ENCODE peak calls at places on chromosomes 12 and 14, in ten cellular contexts. J, Z, U, H, G, Y, E, F, S and P are unnamed samples.

GRCh38 chr14:94823556-94824341 is 53.8 kb upstream of the GSC start:
- DNase-seq in F (no peak), Y (no peak), G (no peak), S (peak), U (no peak), Z (no peak), J (no peak), H (no peak), E (peak), P (no peak)

GRCh38 chr12:53186745-53187144 is 6.0 kb upstream of the CSAD start:
- DNase-seq in U (no peak), G (no peak), S (no peak), Y (no peak), F (no peak), J (no peak), E (no peak), H (no peak), Z (no peak), P (no peak)

GRCh38 chr12:51009038-51009437 is 17.1 kb downstream of the SLC11A2 start:
- DNase-seq in U (peak), G (no peak), Z (no peak), J (no peak), F (no peak), H (peak), E (no peak), S (no peak), Y (peak), P (no peak)

GRCh38 chr12:67579662-67580003 is 68.9 kb upstream of the DYRK2 start:
- DNase-seq in Z (no peak), H (no peak), Y (no peak), E (no peak), S (no peak), U (no peak), F (no peak), J (no peak), G (no peak), P (no peak)

GRCh38 chr14:73762375-73762822 is 48.2 kb upstream of the PNMA1 start:
- DNase-seq in F (no peak), S (no peak), G (peak), E (no peak), J (no peak), Y (no peak), U (no peak), H (no peak), Z (no peak), P (no peak)

GRCh38 chr12:3587402-3588013 is 96.5 kb downstream of the PRMT8 start:
- DNase-seq in E (no peak), H (no peak), J (no peak), Z (no peak), F (no peak), Y (no peak), U (no peak), S (no peak), G (no peak), P (no peak)

GRCh38 chr12:77493769-77494168 is 336.9 kb upstream of the NAV3 start:
- DNase-seq in Z (no peak), J (no peak), Y (no peak), U (no peak), E (no peak), G (no peak), F (no peak), S (no peak), H (no peak), P (no peak)

GRCh38 chr12:6062427-6063378 is 61.8 kb downstream of the VWF start:
- DNase-seq in Z (peak), E (peak), F (no peak), H (no peak), U (peak), Y (peak), G (peak), J (peak), S (peak), P (peak)

GRCh38 chr14:99677231-99677891 is 6.7 kb upstream of the CYP46A1 start:
- DNase-seq in Z (no peak), J (no peak), S (peak), F (no peak), U (no peak), Y (no peak), G (no peak), E (no peak), H (no peak), P (no peak)

GRCh38 chr14:100905166-100905565 is 1.6 kb upstream of the RTL1 start:
- DNase-seq in H (no peak), J (no peak), Y (no peak), G (no peak), S (no peak), Z (no peak), E (no peak), F (no peak), U (no peak), P (no peak)

GRCh38 chr12:19440019-19440858 is 947 bp downstream of the AEBP2 start:
- DNase-seq in E (peak), G (peak), H (peak), S (peak), J (peak), Y (peak), U (peak), F (no peak), Z (peak), P (peak)

GRCh38 chr12:82555699-82556098 is 131.0 kb upstream of the TMTC2 start:
- DNase-seq in E (no peak), Z (no peak), J (no peak), S (no peak), G (no peak), H (no peak), Y (no peak), F (no peak), U (no peak), P (no peak)

GRCh38 chr14:74856366-74856765 is 19.6 kb downstream of the PROX2 start:
- DNase-seq in J (no peak), Y (peak), S (no peak), G (no peak), E (no peak), H (no peak), Z (no peak), U (no peak), F (no peak), P (peak)

GRCh38 chr12:66647034-66647691 is 31.7 kb downstream of the GRIP1 start:
- DNase-seq in U (no peak), J (no peak), F (peak), Z (no peak), Y (no peak), S (peak), E (no peak), H (no peak), G (no peak), P (peak)

GRCh38 chr12:121287267-121287954 is 9.1 kb downstream of the CAMKK2 start:
- DNase-seq in S (peak), J (peak), G (no peak), F (no peak), U (no peak), E (no peak), Z (no peak), H (no peak), Y (peak), P (no peak)

GRCh38 chr14:99971929-99972747 is 93.1 kb upstream of the EVL start:
- DNase-seq in J (peak), E (peak), Y (peak), G (peak), S (no peak), U (no peak), H (no peak), Z (peak), F (no peak), P (no peak)

GRCh38 chr12:56763753-56764657 is 881 bp downstream of the HSD17B6 start:
- DNase-seq in S (peak), Z (no peak), G (no peak), H (no peak), U (no peak), F (peak), J (no peak), Y (no peak), E (no peak), P (peak)

GRCh38 chr12:106235770-106236169 is 12.1 kb downstream of the CKAP4 start:
- DNase-seq in H (no peak), G (no peak), S (no peak), J (no peak), Z (no peak), F (no peak), U (no peak), E (no peak), Y (no peak), P (peak)

GRCh38 chr14:20675669-20676068 is 8.7 kb upstream of the RNASE4 start:
- DNase-seq in U (no peak), G (peak), Y (no peak), H (no peak), E (no peak), F (no peak), Z (no peak), S (no peak), J (no peak), P (no peak)

GRCh38 chr12:69024907-69025306 is 91.9 kb upstream of the CPM start:
- DNase-seq in F (no peak), S (no peak), H (no peak), Z (no peak), G (no peak), J (no peak), Y (no peak), E (no peak), U (no peak), P (peak)

GRCh38 chr14:95326987-95327386 is 7.3 kb upstream of the CLMN start:
- DNase-seq in F (no peak), H (no peak), U (no peak), Z (no peak), G (peak), Y (peak), E (no peak), S (no peak), J (no peak), P (peak)

GRCh38 chr12:56358836-56359532 is 923 bp downstream of the STAT2 start:
- DNase-seq in U (no peak), F (peak), E (no peak), H (no peak), G (peak), S (peak), J (no peak), Y (peak), Z (no peak), P (peak)

GRCh38 chr12:47207005-47207717 is 127.4 kb upstream of the AMIGO2 start:
- DNase-seq in Z (no peak), E (no peak), Y (peak), U (no peak), G (peak), S (no peak), H (no peak), J (no peak), F (no peak), P (no peak)

GRCh38 chr12:6699259-6699988 is 1.2 kb downstream of the PIANP start:
- DNase-seq in F (no peak), Y (no peak), H (no peak), U (no peak), Z (no peak), E (no peak), J (no peak), S (no peak), G (no peak), P (no peak)

GRCh38 chr12:121812320-121812871 is 8.6 kb downstream of the SETD1B start:
- DNase-seq in S (peak), G (peak), Y (peak), Z (peak), F (no peak), H (peak), U (peak), J (no peak), E (peak), P (peak)

GRCh38 chr12:64091186-64091585 is 130.9 kb downstream of the KICS2 start:
- DNase-seq in F (no peak), J (peak), E (no peak), H (no peak), S (no peak), Y (no peak), U (no peak), Z (no peak), G (no peak), P (no peak)

GRCh38 chr12:98758331-98758730 is 113.2 kb downstream of the APAF1 start:
- DNase-seq in Z (no peak), U (peak), G (no peak), E (no peak), J (no peak), F (no peak), S (peak), H (no peak), Y (no peak), P (no peak)

GRCh38 chr14:38544766-38545165 is 288.9 kb upstream of the CLEC14A start:
- DNase-seq in H (no peak), E (no peak), Z (no peak), J (peak), G (no peak), Y (no peak), F (no peak), S (no peak), U (no peak), P (no peak)

GRCh38 chr14:51382506-51382905 is 142.5 kb downstream of the TMX1 start:
- DNase-seq in S (no peak), J (peak), H (no peak), Y (no peak), U (no peak), Z (peak), F (no peak), E (no peak), G (no peak), P (peak)

GRCh38 chr12:5977556-5977955 is 32.5 kb upstream of the ANO2 start:
- DNase-seq in S (no peak), F (no peak), Y (no peak), E (no peak), H (no peak), Z (no peak), J (no peak), G (no peak), U (no peak), P (no peak)

GRCh38 chr14:90611936-90612335 is 204.3 kb downstream of the TTC7B start:
- DNase-seq in Y (no peak), F (no peak), E (no peak), S (peak), G (no peak), U (no peak), H (no peak), Z (no peak), J (no peak), P (no peak)

GRCh38 chr14:61923348-61923747 is 161.1 kb downstream of the SNAPC1 start:
- DNase-seq in U (no peak), H (no peak), Z (no peak), J (peak), F (no peak), E (no peak), G (no peak), Y (no peak), S (peak), P (peak)

GRCh38 chr12:88062464-88062863 is 33.3 kb upstream of the C12orf50 start:
- DNase-seq in U (no peak), H (no peak), J (no peak), F (no peak), Y (no peak), E (no peak), G (peak), S (no peak), Z (no peak), P (no peak)

GRCh38 chr12:54958048-54958658 is 26.4 kb downstream of the TESPA1 start:
- DNase-seq in S (peak), U (no peak), H (no peak), G (peak), F (peak), E (peak), Z (peak), Y (peak), J (peak), P (peak)

DNA sequence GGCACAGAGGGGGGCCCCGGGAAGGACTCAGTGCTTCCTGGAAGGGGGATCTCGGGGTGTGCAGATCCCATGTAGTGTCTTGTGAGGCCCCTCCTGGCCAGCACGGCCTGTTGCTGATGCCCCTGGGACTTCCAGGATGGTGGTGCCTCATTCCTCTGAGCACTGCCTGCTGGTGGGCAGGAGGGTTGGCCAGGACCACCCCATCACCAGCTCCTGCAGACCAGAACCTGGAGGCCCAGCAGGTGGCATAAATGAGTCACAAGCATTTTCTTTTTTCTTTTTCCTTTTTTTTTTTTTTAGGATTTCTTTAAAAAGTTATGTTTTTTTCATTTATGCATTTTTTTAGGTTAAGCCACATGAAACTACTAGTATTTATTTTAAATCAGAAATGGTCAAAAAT is 8.0 kb downstream of the MMP17 start:
- DNase-seq in Z (no peak), U (no peak), S (no peak), E (no peak), H (no peak), Y (no peak), F (no peak), G (no peak), J (no peak), P (no peak)
- TF ChIP-seq CTCF in Z (peak), U (no peak), S (peak), E (peak), H (no peak), Y (no peak), F (peak), G (peak), J (peak), P (peak)

GRCh38 chr12:75854681-75855309 is 176.8 kb downstream of the PHLDA1 start:
- DNase-seq in F (peak), H (no peak), E (no peak), Z (no peak), U (no peak), S (peak), J (no peak), Y (no peak), G (no peak), P (no peak)
- H3K4me3 ChIP-seq in F (no peak), H (no peak), E (no peak), Z (no peak), U (no peak), S (no peak), J (no peak), Y (no peak), G (no peak), P (no peak)

GRCh38 chr14:76186318-76187027 is 34.8 kb downstream of the GPATCH2L start:
- DNase-seq in E (no peak), F (no peak), Y (no peak), Z (no peak), J (peak), U (no peak), S (no peak), G (peak), H (no peak), P (no peak)

GRCh38 chr14:76175942-76176341 is 24.2 kb downstream of the GPATCH2L start:
- DNase-seq in U (no peak), Z (no peak), F (no peak), J (no peak), G (no peak), H (no peak), S (no peak), E (no peak), Y (no peak), P (no peak)

DNA sequence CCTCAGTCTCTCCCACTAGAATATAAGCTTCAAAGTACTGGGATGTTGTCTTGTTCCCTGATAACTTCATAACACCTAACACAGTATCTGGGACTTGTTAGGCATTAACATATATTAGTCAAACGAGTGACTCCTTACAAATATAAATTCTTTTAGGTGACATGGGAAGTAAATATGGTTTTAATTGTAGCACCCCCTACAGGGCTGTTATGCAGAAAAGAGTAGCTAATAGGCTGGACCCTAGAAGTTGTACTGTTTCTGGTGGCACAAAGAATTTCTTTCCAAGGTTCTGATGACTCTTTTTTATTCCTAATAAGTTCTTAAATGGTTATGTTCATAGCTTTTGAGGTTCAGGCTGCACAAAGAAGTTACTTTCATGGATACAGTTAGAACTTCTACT is 29.8 kb downstream of the GPATCH2L start:
- DNase-seq in J (no peak), E (no peak), G (no peak), H (no peak), Y (no peak), Z (no peak), U (no peak), F (no peak), S (no peak), P (peak)
- TF ChIP-seq CTCF in J (no peak), E (no peak), G (peak), H (no peak), Y (no peak), Z (peak), U (no peak), F (peak), S (peak), P (no peak)

GRCh38 chr12:27970981-27971489 is 1.5 kb downstream of the PTHLH start:
- DNase-seq in Z (peak), H (no peak), G (no peak), S (no peak), F (no peak), E (no peak), U (no peak), Y (no peak), J (no peak), P (peak)
- H3K4me3 ChIP-seq in Z (peak), H (no peak), G (no peak), S (peak), F (no peak), E (peak), U (peak), Y (no peak), J (no peak), P (peak)

GRCh38 chr12:10395390-10395998 is 5.7 kb upstream of the KLRK1 start:
- DNase-seq in J (no peak), G (peak), S (peak), H (no peak), F (peak), E (peak), Y (peak), Z (no peak), U (no peak), P (peak)

GRCh38 chr12:10400829-10401228 is 8.7 kb downstream of the KLRC4 start:
- DNase-seq in Y (no peak), E (no peak), F (no peak), H (no peak), U (no peak), G (no peak), J (no peak), Z (no peak), S (no peak), P (no peak)

GRCh38 chr12:10398168-10398567 is 8.3 kb upstream of the KLRK1 start:
- DNase-seq in S (no peak), F (no peak), Y (no peak), Z (no peak), G (no peak), H (no peak), U (no peak), E (no peak), J (no peak), P (no peak)

GRCh38 chr12:10393291-10393690 is 3.5 kb upstream of the KLRK1 start:
- DNase-seq in E (no peak), U (no peak), S (no peak), G (no peak), Z (no peak), F (no peak), H (no peak), J (no peak), Y (no peak), P (no peak)

DNA sequence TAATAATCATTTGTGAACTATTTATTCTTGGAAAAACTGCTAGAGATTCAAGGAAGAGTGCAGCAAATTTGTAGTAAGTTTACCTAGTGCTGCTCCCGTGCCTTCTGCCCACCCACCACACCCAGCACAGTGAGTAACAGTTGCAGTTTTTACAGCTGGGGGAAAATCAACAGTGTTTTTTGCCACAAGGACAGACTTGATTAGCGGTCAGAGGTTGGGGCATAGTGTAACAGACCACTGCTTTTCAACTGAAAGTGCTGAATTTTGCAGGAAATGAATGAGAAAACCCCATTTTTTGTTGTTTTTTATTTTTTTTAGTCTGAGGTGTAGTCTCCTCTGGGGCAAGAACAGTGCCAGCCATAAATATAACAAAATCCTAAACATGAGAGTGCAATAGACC is 7.5 kb upstream of the KLRK1 start:
- DNase-seq in Z (no peak), U (no peak), G (peak), E (no peak), H (no peak), S (no peak), F (no peak), Y (no peak), J (no peak), P (no peak)
- TF ChIP-seq CTCF in Z (no peak), U (no peak), G (no peak), E (no peak), H (no peak), S (no peak), F (no peak), Y (no peak), J (no peak), P (no peak)

DNA sequence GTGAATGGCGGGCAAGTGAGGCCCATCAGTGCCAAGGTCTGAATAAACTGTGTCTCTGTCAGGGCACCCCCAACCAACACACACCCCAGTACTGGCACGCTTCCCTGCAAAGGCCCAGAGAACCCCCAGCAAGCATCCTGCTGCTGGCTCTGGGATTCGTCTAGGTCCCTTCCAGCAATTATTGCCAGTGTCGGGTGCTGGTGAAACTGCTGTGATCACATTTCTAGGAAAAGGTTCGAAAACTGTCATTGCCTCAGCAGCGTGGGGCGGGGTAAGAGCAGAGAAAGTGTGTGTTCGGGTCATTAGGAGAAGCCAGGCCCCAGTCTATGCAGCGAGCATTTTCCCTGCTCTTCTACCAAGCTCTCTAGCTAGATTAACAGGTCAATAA is 2.5 kb downstream of the FAM222A start:
- DNase-seq in J (no peak), S (no peak), U (no peak), H (no peak), F (no peak), Z (no peak), G (no peak), Y (no peak), E (no peak), P (no peak)
- H3K4me3 ChIP-seq in J (peak), S (no peak), U (no peak), H (peak), F (no peak), Z (no peak), G (no peak), Y (no peak), E (no peak), P (no peak)